ENCODE peak calls at places on chromosomes 6 and 20, in seven cellular contexts. One of them, this sample, is unnamed.

GRCh38 chr6:113626470-113626869 is 230.7 kb upstream of the MARCKS start:
- DNase-seq in H1: no peak
- DNase-seq in neuronal stem cell: no peak
- DNase-seq in IMR-90: no peak
- DNase-seq in mesendoderm: no peak
- DNase-seq in mesenchymal stem cell: no peak
- DNase-seq in H9: no peak
- DNase-seq in this sample: no peak

GRCh38 chr6:6007311-6008113 is 787 bp upstream of the NRN1 start:
- DNase-seq in H1: peak; percentile 73
- DNase-seq in neuronal stem cell: no peak
- DNase-seq in IMR-90: no peak
- DNase-seq in mesendoderm: peak; percentile 78
- DNase-seq in mesenchymal stem cell: no peak
- DNase-seq in H9: peak; percentile 76
- DNase-seq in this sample: peak; percentile 31

GRCh38 chr20:63309261-63310071 is 16.5 kb downstream of the COL20A1 start:
- DNase-seq in H1: peak; percentile 83
- DNase-seq in neuronal stem cell: peak; percentile 64
- DNase-seq in IMR-90: peak; percentile 24
- DNase-seq in mesendoderm: peak; percentile 25
- DNase-seq in mesenchymal stem cell: peak; percentile 33
- DNase-seq in H9: peak; percentile 73
- DNase-seq in this sample: peak; percentile 39

GRCh38 chr6:119379809-119380208 is 30.2 kb upstream of the MAN1A1 start:
- DNase-seq in H1: no peak
- DNase-seq in neuronal stem cell: no peak
- DNase-seq in IMR-90: no peak
- DNase-seq in mesendoderm: no peak
- DNase-seq in mesenchymal stem cell: no peak
- DNase-seq in H9: no peak
- DNase-seq in this sample: no peak

GRCh38 chr6:79878142-79878748 is 69.1 kb downstream of the ELOVL4 start:
- DNase-seq in H1: no peak
- DNase-seq in neuronal stem cell: no peak
- DNase-seq in IMR-90: no peak
- DNase-seq in mesendoderm: no peak
- DNase-seq in mesenchymal stem cell: peak; percentile 19
- DNase-seq in H9: no peak
- DNase-seq in this sample: peak; percentile 20

GRCh38 chr6:30216096-30216495 is 2.9 kb upstream of the TRIM26 start:
- DNase-seq in H1: no peak
- DNase-seq in neuronal stem cell: no peak
- DNase-seq in IMR-90: no peak
- DNase-seq in mesendoderm: no peak
- DNase-seq in mesenchymal stem cell: no peak
- DNase-seq in H9: no peak
- DNase-seq in this sample: no peak

GRCh38 chr6:124683507-124683906 is 278.7 kb upstream of the RNF217 start:
- DNase-seq in H1: no peak
- DNase-seq in neuronal stem cell: peak; percentile 42
- DNase-seq in IMR-90: no peak
- DNase-seq in mesendoderm: peak; percentile 3
- DNase-seq in mesenchymal stem cell: no peak
- DNase-seq in H9: peak; percentile 65
- DNase-seq in this sample: no peak

GRCh38 chr20:38094373-38094775 is 60.8 kb downstream of the RPRD1B start:
- DNase-seq in H1: no peak
- DNase-seq in neuronal stem cell: no peak
- DNase-seq in IMR-90: peak; percentile 85
- DNase-seq in mesendoderm: peak; percentile 29
- DNase-seq in mesenchymal stem cell: peak; percentile 86
- DNase-seq in H9: no peak
- DNase-seq in this sample: no peak

GRCh38 chr6:43770417-43771209 is 602 bp downstream of the VEGFA start:
- DNase-seq in H1: peak; percentile 84
- DNase-seq in neuronal stem cell: peak; percentile 51
- DNase-seq in IMR-90: peak; percentile 69
- DNase-seq in mesendoderm: peak; percentile 75
- DNase-seq in mesenchymal stem cell: peak; percentile 81
- DNase-seq in H9: no peak
- DNase-seq in this sample: peak; percentile 28

GRCh38 chr20:19510626-19511025 is 247.4 kb upstream of the RIN2 start:
- DNase-seq in H1: no peak
- DNase-seq in neuronal stem cell: no peak
- DNase-seq in IMR-90: no peak
- DNase-seq in mesendoderm: no peak
- DNase-seq in mesenchymal stem cell: no peak
- DNase-seq in H9: no peak
- DNase-seq in this sample: peak; percentile 90

GRCh38 chr20:57693002-57693582 is 16.7 kb downstream of the PMEPA1 start:
- DNase-seq in H1: peak; percentile 68
- DNase-seq in neuronal stem cell: no peak
- DNase-seq in IMR-90: no peak
- DNase-seq in mesendoderm: peak; percentile 92
- DNase-seq in mesenchymal stem cell: no peak
- DNase-seq in H9: peak; percentile 52
- DNase-seq in this sample: peak; percentile 97

GRCh38 chr20:10647471-10647870 is 26.3 kb downstream of the JAG1 start:
- DNase-seq in H1: no peak
- DNase-seq in neuronal stem cell: no peak
- DNase-seq in IMR-90: no peak
- DNase-seq in mesendoderm: peak; percentile 89
- DNase-seq in mesenchymal stem cell: no peak
- DNase-seq in H9: no peak
- DNase-seq in this sample: peak; percentile 83

GRCh38 chr6:17470953-17471335 is 77.5 kb downstream of the CAP2 start:
- DNase-seq in H1: no peak
- DNase-seq in neuronal stem cell: no peak
- DNase-seq in IMR-90: peak; percentile 77
- DNase-seq in mesendoderm: no peak
- DNase-seq in mesenchymal stem cell: peak; percentile 74
- DNase-seq in H9: no peak
- DNase-seq in this sample: peak; percentile 66

GRCh38 chr6:43723737-43724295 is 36.2 kb upstream of the MRPS18A start:
- DNase-seq in H1: peak; percentile 85
- DNase-seq in neuronal stem cell: peak; percentile 65
- DNase-seq in IMR-90: peak; percentile 70
- DNase-seq in mesendoderm: peak; percentile 76
- DNase-seq in mesenchymal stem cell: peak; percentile 61
- DNase-seq in H9: peak; percentile 81
- DNase-seq in this sample: peak; percentile 84

GRCh38 chr6:122184260-122184934 is 215.1 kb upstream of the HSF2 start:
- DNase-seq in H1: no peak
- DNase-seq in neuronal stem cell: no peak
- DNase-seq in IMR-90: peak; percentile 47
- DNase-seq in mesendoderm: peak; percentile 5
- DNase-seq in mesenchymal stem cell: peak; percentile 41
- DNase-seq in H9: no peak
- DNase-seq in this sample: no peak

GRCh38 chr20:61599061-61599930 is 347.2 kb downstream of the CDH4 start:
- DNase-seq in H1: peak; percentile 82
- DNase-seq in neuronal stem cell: no peak
- DNase-seq in IMR-90: no peak
- DNase-seq in mesendoderm: no peak
- DNase-seq in mesenchymal stem cell: no peak
- DNase-seq in H9: peak; percentile 72
- DNase-seq in this sample: no peak

GRCh38 chr6:4577406-4577805 is 198.8 kb upstream of the CDYL start:
- DNase-seq in H1: no peak
- DNase-seq in neuronal stem cell: no peak
- DNase-seq in IMR-90: peak; percentile 99
- DNase-seq in mesendoderm: no peak
- DNase-seq in mesenchymal stem cell: peak; percentile 96
- DNase-seq in H9: no peak
- DNase-seq in this sample: no peak

GRCh38 chr6:166466178-166467122 is 83.7 kb upstream of the MPC1 start:
- DNase-seq in H1: no peak
- DNase-seq in neuronal stem cell: no peak
- DNase-seq in IMR-90: peak; percentile 89
- DNase-seq in mesendoderm: no peak
- DNase-seq in mesenchymal stem cell: peak; percentile 81
- DNase-seq in H9: no peak
- DNase-seq in this sample: peak; percentile 65

GRCh38 chr6:130033999-130034814 is 15.8 kb downstream of the L3MBTL3 start:
- DNase-seq in H1: no peak
- DNase-seq in neuronal stem cell: no peak
- DNase-seq in IMR-90: peak; percentile 90
- DNase-seq in mesendoderm: no peak
- DNase-seq in mesenchymal stem cell: peak; percentile 93
- DNase-seq in H9: no peak
- DNase-seq in this sample: peak; percentile 33

GRCh38 chr6:161029195-161029809 is 37.7 kb downstream of the MAP3K4 start:
- DNase-seq in H1: no peak
- DNase-seq in neuronal stem cell: no peak
- DNase-seq in IMR-90: peak; percentile 91
- DNase-seq in mesendoderm: no peak
- DNase-seq in mesenchymal stem cell: peak; percentile 96
- DNase-seq in H9: no peak
- DNase-seq in this sample: peak; percentile 25

GRCh38 chr6:81940451-81940850 is 188.0 kb upstream of the TENT5A start:
- DNase-seq in H1: no peak
- DNase-seq in neuronal stem cell: no peak
- DNase-seq in IMR-90: peak; percentile 22
- DNase-seq in mesendoderm: no peak
- DNase-seq in mesenchymal stem cell: no peak
- DNase-seq in H9: no peak
- DNase-seq in this sample: no peak

DNA sequence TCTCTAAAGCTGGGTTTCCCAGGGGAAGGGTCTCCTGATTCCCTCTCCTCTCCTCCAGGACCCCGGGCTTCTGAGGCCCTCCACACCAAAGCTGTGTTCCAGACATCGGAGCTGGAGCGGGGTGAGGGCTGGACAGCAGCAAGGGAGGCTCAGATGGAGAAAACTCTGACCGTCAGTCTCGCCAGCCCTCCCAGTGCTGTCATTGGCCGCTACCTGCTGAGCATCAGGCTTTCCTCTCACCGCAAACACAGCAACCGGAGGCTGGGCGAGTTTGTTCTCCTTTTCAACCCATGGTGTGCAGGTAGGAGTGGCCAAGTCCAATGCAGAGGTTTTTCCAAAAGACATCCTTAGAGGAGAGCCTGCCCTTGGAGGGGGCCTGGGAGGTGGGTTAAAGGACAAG is 14.4 kb downstream of the TGM6 start:
- DNase-seq in H1: no peak
- DNase-seq in neuronal stem cell: no peak
- DNase-seq in IMR-90: no peak
- DNase-seq in mesendoderm: no peak
- DNase-seq in mesenchymal stem cell: no peak
- DNase-seq in H9: no peak
- DNase-seq in this sample: no peak
- H3K18ac ChIP-seq in H1: no peak overlapping the region
- H3K18ac ChIP-seq in neuronal stem cell: no peak overlapping the region
- H3K18ac ChIP-seq in IMR-90: no peak overlapping the region
- H3K18ac ChIP-seq in mesendoderm: no peak overlapping the region
- H3K18ac ChIP-seq in mesenchymal stem cell: no peak overlapping the region
- H3K18ac ChIP-seq in H9: no peak overlapping the region
- H3K18ac ChIP-seq in this sample: no peak overlapping the region

DNA sequence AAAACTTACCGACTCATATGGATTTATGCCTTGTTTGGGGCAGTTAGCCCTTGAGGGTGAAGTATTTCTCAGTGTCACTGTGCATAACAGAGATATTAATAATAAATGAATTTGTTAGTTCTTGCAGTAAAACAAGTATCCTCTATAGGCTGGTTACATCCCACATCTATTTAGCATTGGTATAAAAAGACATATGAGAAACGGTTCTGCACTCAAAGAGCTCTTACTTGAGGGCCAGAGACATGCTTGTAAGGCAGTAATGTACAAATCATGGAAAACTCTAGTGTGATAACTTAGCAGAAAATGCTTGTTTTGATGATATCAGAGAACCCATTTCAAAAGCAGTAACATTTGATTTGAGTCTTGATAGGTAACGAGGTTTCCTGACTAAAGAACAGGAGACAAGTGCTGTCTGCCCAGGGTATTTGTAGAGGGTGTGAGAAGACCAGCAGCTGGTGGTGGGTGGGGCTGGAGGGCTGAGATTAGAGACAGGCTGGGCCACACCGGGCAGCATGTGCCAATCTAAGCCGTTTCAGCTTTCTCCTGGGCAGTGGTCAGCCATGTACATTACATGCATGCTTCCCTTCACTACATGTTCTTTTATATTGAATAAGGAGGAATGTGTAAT is 46.3 kb downstream of the TULP4 start:
- DNase-seq in H1: no peak
- DNase-seq in neuronal stem cell: no peak
- DNase-seq in IMR-90: no peak
- DNase-seq in mesendoderm: no peak
- DNase-seq in mesenchymal stem cell: no peak
- DNase-seq in H9: no peak
- DNase-seq in this sample: no peak
- H3K18ac ChIP-seq in H1: no peak overlapping the region
- H3K18ac ChIP-seq in neuronal stem cell: no peak overlapping the region
- H3K18ac ChIP-seq in IMR-90: no peak overlapping the region
- H3K18ac ChIP-seq in mesendoderm: no peak overlapping the region
- H3K18ac ChIP-seq in mesenchymal stem cell: no peak overlapping the region
- H3K18ac ChIP-seq in H9: no peak overlapping the region
- H3K18ac ChIP-seq in this sample: no peak overlapping the region

DNA sequence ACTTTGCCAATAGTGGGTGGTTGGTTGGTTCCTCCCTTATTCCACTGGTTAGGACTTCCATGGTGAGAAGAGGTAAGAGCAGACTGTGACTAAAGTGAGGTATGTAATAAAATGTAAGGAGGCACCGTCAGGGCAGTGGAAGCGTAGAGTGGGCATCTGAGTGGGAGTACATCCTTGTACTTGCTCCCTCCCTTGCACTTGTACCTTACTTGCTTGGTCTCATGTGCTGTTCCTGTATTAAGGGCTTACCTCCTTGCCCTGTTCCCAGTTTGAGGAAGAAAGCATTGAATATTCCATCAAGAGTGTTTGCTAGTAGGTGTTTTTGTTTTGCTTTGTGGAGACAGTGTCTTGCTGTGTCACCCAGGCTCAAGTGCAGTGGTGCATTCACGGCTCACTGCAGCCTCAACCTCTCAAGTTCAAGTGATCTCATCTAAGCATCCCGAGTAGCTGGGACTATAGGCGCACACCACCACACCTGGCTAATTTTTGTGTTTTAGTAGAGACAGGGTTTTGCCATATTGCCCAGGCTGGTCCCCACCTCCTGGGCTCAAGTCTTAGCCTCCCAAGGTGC is 25.5 kb downstream of the AMD1 start:
- DNase-seq in H1: no peak
- DNase-seq in neuronal stem cell: no peak
- DNase-seq in IMR-90: no peak
- DNase-seq in mesendoderm: no peak
- DNase-seq in mesenchymal stem cell: no peak
- DNase-seq in H9: no peak
- DNase-seq in this sample: no peak
- H3K18ac ChIP-seq in H1: no peak overlapping the region
- H3K18ac ChIP-seq in neuronal stem cell: no peak overlapping the region
- H3K18ac ChIP-seq in IMR-90: no peak overlapping the region
- H3K18ac ChIP-seq in mesendoderm: no peak overlapping the region
- H3K18ac ChIP-seq in mesenchymal stem cell: no peak overlapping the region
- H3K18ac ChIP-seq in H9: no peak overlapping the region
- H3K18ac ChIP-seq in this sample: no peak overlapping the region

DNA sequence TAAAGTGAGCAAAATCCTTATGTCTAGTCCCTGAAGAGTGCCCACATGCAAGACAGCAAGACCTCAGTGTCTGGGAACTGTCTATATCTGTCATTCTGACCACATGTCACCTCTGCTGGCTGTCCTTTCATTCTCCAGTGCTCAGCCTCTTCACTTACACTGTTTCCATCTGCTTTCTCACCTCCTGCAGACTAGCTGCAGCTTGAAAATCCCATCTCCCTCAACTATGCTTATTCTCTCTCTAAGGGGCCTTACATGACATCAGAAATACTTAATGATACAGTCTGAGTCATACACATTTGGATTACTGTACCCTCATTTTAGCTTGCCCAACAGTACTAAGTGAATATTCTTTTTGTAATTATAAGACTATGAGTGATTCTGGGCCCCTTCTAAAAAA is 587.8 kb downstream of the EPM2A start:
- DNase-seq in H1: no peak
- DNase-seq in neuronal stem cell: no peak
- DNase-seq in IMR-90: peak; percentile 78
- DNase-seq in mesendoderm: no peak
- DNase-seq in mesenchymal stem cell: peak; percentile 38
- DNase-seq in H9: no peak
- DNase-seq in this sample: peak; percentile 3
- H3K18ac ChIP-seq in H1: no peak overlapping the region
- H3K18ac ChIP-seq in neuronal stem cell: no peak overlapping the region
- H3K18ac ChIP-seq in IMR-90: no peak overlapping the region
- H3K18ac ChIP-seq in mesendoderm: no peak overlapping the region
- H3K18ac ChIP-seq in mesenchymal stem cell: no peak overlapping the region
- H3K18ac ChIP-seq in H9: no peak overlapping the region
- H3K18ac ChIP-seq in this sample: no peak overlapping the region

This sample was measured in trophoblast cell.